ENCODE peak calls at places on chromosomes 6 and 20, in seven cellular contexts. N is heart left ventricle, W is breast epithelium, D is ovary, M is esophagus squamous epithelium, Z is transverse colon, K is Peyer's patch. I is an unnamed sample.
A peak's percentile ranks its signal among the peaks of the same experiment; 100 is the strongest.

GRCh38 chr6:54267798-54268197 is 40.4 kb upstream of the TINAG start:
- DNase-seq in N (no peak), W (no peak), D (no peak), M (no peak), Z (peak; percentile 19), K (peak; percentile 52), I (peak; percentile 42)

GRCh38 chr6:127904160-127904559 is 3.3 kb upstream of the THEMIS start:
- DNase-seq in N (no peak), W (no peak), D (no peak), M (no peak), Z (no peak), K (no peak), I (no peak)

GRCh38 chr20:17798601-17799000 is 98.8 kb downstream of the BANF2 start:
- DNase-seq in N (no peak), W (no peak), D (no peak), M (no peak), Z (no peak), K (no peak), I (no peak)

GRCh38 chr6:168333039-168333438 is 13.5 kb upstream of the DACT2 start:
- DNase-seq in N (no peak), W (no peak), D (no peak), M (no peak), Z (peak; percentile 53), K (no peak), I (peak; percentile 20)

GRCh38 chr20:57464642-57465211 is 60.2 kb downstream of the CTCFL start:
- DNase-seq in N (peak; percentile 36), W (no peak), D (no peak), M (no peak), Z (no peak), K (no peak), I (peak; percentile 92)

GRCh38 chr6:16049178-16049577 is 79.7 kb upstream of the MYLIP start:
- DNase-seq in N (no peak), W (no peak), D (no peak), M (no peak), Z (no peak), K (no peak), I (no peak)

GRCh38 chr6:133393891-133394290 is 152.7 kb downstream of the EYA4 start:
- DNase-seq in N (no peak), W (no peak), D (no peak), M (no peak), Z (no peak), K (no peak), I (no peak)

GRCh38 chr6:1864496-1864895 is 254.8 kb downstream of the FOXC1 start:
- DNase-seq in N (no peak), W (no peak), D (no peak), M (no peak), Z (no peak), K (no peak), I (no peak)

GRCh38 chr6:125957845-125958244 is 1.3 kb downstream of the HINT3 start:
- DNase-seq in N (no peak), W (no peak), D (no peak), M (no peak), Z (peak; percentile 24), K (no peak), I (peak; percentile 75)

GRCh38 chr20:37297066-37297736 is 7.7 kb downstream of the MANBAL start:
- DNase-seq in N (no peak), W (no peak), D (peak; percentile 44), M (no peak), Z (no peak), K (no peak), I (no peak)

GRCh38 chr20:52470561-52470960 is 279.0 kb upstream of the ZFP64 start:
- DNase-seq in N (no peak), W (no peak), D (no peak), M (no peak), Z (no peak), K (no peak), I (no peak)

GRCh38 chr6:163490826-163491577 is 76.5 kb downstream of the QKI start:
- DNase-seq in N (peak; percentile 81), W (peak; percentile 80), D (peak; percentile 13), M (no peak), Z (peak; percentile 74), K (peak; percentile 58), I (no peak)

GRCh38 chr6:86609549-86610388 is 327.6 kb upstream of the HTR1E start:
- DNase-seq in N (no peak), W (no peak), D (no peak), M (no peak), Z (no peak), K (no peak), I (peak; percentile 23)

GRCh38 chr6:125140808-125141207 is 12.8 kb upstream of the TPD52L1 start:
- DNase-seq in N (no peak), W (no peak), D (no peak), M (no peak), Z (no peak), K (no peak), I (no peak)

GRCh38 chr20:31642837-31643236 is 5.1 kb downstream of the COX4I2 start:
- DNase-seq in N (no peak), W (no peak), D (no peak), M (no peak), Z (no peak), K (no peak), I (no peak)

GRCh38 chr6:113530769-113531168 is 326.4 kb upstream of the MARCKS start:
- DNase-seq in N (no peak), W (no peak), D (no peak), M (no peak), Z (no peak), K (no peak), I (no peak)

GRCh38 chr6:57305754-57306153 is 11.7 kb upstream of the PRIM2 start:
- DNase-seq in N (no peak), W (no peak), D (no peak), M (no peak), Z (no peak), K (no peak), I (no peak)

GRCh38 chr6:138656278-138656803 is 117.2 kb upstream of the CCDC28A start:
- DNase-seq in N (no peak), W (no peak), D (no peak), M (no peak), Z (no peak), K (no peak), I (no peak)

GRCh38 chr6:7895125-7895423 is 15.5 kb downstream of the TXNDC5 start:
- DNase-seq in N (no peak), W (peak; percentile 12), D (no peak), M (no peak), Z (peak; percentile 46), K (no peak), I (no peak)

GRCh38 chr6:30100585-30101422 is 12.1 kb downstream of the TRIM31 start:
- DNase-seq in N (peak; percentile 60), W (peak; percentile 73), D (peak; percentile 18), M (no peak), Z (peak; percentile 85), K (peak; percentile 84), I (no peak)

GRCh38 chr20:25544760-25545159 is 40.6 kb downstream of the NINL start:
- DNase-seq in N (no peak), W (no peak), D (no peak), M (no peak), Z (no peak), K (no peak), I (no peak)

GRCh38 chr20:49283703-49284625 is 6.1 kb upstream of the ZNFX1 start:
- DNase-seq in N (no peak), W (no peak), D (no peak), M (no peak), Z (no peak), K (no peak), I (peak; percentile 34)

GRCh38 chr20:49286689-49287551 is 9.1 kb upstream of the ZNFX1 start:
- DNase-seq in N (no peak), W (no peak), D (no peak), M (no peak), Z (peak; percentile 10), K (no peak), I (peak; percentile 63)

GRCh38 chr20:49285813-49286494 is 8.1 kb upstream of the ZNFX1 start:
- DNase-seq in N (no peak), W (no peak), D (no peak), M (no peak), Z (no peak), K (no peak), I (no peak)

GRCh38 chr20:49284818-49285217 is 7.0 kb upstream of the ZNFX1 start:
- DNase-seq in N (no peak), W (no peak), D (no peak), M (no peak), Z (no peak), K (no peak), I (no peak)

DNA sequence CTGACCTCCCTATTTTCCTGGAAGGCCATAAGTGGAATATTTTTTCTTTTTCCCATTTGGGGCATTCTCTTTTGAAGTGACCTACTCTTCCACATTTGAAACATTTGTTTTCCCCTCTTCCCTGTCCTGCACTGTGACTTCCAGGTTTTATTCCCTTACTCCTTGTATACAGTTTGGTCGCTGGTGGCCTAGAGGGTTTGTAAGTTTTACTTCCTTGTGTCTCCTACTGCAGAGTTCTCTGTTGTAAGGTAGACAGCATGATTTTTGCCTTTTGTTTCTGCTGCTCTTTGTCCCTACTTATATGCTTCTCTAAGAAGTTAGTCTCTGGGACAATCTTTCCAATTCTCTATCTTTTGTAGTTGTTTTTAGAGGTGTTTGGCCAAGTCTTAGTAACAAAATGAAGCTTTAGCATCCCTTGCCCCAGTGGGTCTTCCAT is 7.4 kb upstream of the ZNFX1 start:
- DNase-seq in N (no peak), W (no peak), D (no peak), M (no peak), Z (no peak), K (no peak), I (no peak)
- TF ChIP-seq POLR2A in N (no peak), W (no peak), D (no peak), M (no peak), Z (no peak), K (no peak), I (no peak)

GRCh38 chr6:135983093-135983492 is 131.6 kb downstream of the PDE7B start:
- DNase-seq in N (no peak), W (no peak), D (no peak), M (no peak), Z (no peak), K (no peak), I (no peak)
- TF ChIP-seq POLR2A in N (no peak), W (no peak), D (no peak), M (no peak), Z (no peak), K (no peak), I (no peak)

GRCh38 chr6:134621858-134622257 is 303.9 kb upstream of the SGK1 start:
- DNase-seq in N (no peak), W (no peak), D (no peak), M (no peak), Z (peak; percentile 11), K (peak; percentile 52), I (no peak)
- TF ChIP-seq POLR2A in N (no peak), W (no peak), D (no peak), M (no peak), Z (peak; percentile 15), K (peak; percentile 27), I (no peak)

DNA sequence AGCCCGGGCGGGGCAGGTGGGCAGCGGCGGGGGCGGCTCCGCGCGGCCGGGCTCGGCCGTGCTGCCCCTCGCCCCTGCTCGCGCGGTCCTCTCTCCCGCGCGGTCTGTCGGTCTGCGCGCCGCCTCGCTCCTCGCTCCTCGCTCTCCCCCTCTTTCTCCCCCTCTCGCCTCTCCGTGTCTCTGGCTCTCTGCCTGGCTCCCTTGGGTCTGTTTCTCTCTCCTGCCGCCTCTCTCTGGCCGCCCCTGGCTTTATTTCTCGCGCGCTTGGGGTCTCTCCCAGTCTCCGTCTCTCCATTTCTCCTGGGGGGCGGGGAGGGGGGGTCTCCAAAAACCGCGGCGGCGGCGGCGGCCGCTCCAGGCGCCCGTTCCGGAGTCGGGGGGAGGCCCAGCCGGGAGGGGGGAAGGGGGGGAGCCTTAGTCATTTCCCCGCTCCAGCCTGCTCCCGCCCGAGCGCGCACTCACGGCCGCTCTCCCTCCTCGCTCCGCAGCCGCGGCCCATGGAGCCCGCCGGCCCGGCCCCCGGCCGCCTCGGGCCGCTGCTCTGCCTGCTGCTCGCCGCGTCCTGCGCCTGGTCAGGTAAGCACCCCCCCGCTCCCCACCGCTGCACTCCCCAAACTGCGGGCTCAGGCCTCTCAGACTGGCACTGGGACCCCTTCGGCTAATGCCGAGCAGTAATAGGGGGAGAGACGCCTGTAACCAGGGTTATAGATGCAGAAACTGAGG is at the start of gene SIRPA:
- DNase-seq in N (peak; percentile 70), W (no peak), D (peak; percentile 77), M (no peak), Z (peak; percentile 49), K (peak; percentile 66), I (peak; percentile 81)
- TF ChIP-seq POLR2A in N (peak; percentile 34), W (peak; percentile 27), D (peak; percentile 46), M (peak; percentile 11), Z (no peak), K (no peak), I (no peak)

I was measured in NB4.